ENCODE peak calls at places on chromosomes 4 and X, in five cellular contexts. One of them, this sample, is unnamed.
A peak's percentile ranks its signal among the peaks of the same experiment; 100 is the strongest.

GRCh38 chr4:77538574-77539157 is 67.0 kb upstream of the CXCL13 start:
- DNase-seq in naive B cell: no peak
- DNase-seq in T-helper 9 cell: no peak
- DNase-seq in naive thymus-derived CD4-positive, alpha-beta T cell: no peak
- DNase-seq in stimulated activated CD4-positive, alpha-beta T cell treated with anti-CD3 and anti-CD28 coated beads, Interleukin-2, amount 100 ng/mL, for 24 hours: no peak
- DNase-seq in this sample: no peak

GRCh38 chr4:71550220-71551190 is 211.7 kb downstream of the SLC4A4 start:
- DNase-seq in stimulated activated CD4-positive, alpha-beta T cell treated with anti-CD3 and anti-CD28 coated beads, Interleukin-2, amount 100 ng/mL, for 24 hours: no peak
- DNase-seq in T-helper 9 cell: no peak
- DNase-seq in naive thymus-derived CD4-positive, alpha-beta T cell: no peak
- DNase-seq in naive B cell: no peak
- DNase-seq in this sample: no peak

GRCh38 chrX:109841869-109842579 is 109.0 kb upstream of the ACSL4 start:
- DNase-seq in naive thymus-derived CD4-positive, alpha-beta T cell: no peak
- DNase-seq in T-helper 9 cell: no peak
- DNase-seq in stimulated activated CD4-positive, alpha-beta T cell treated with anti-CD3 and anti-CD28 coated beads, Interleukin-2, amount 100 ng/mL, for 24 hours: no peak
- DNase-seq in naive B cell: no peak
- DNase-seq in this sample: no peak

GRCh38 chr4:120070191-120070590 is 3.5 kb upstream of the MAD2L1 start:
- DNase-seq in stimulated activated CD4-positive, alpha-beta T cell treated with anti-CD3 and anti-CD28 coated beads, Interleukin-2, amount 100 ng/mL, for 24 hours: no peak
- DNase-seq in naive B cell: no peak
- DNase-seq in T-helper 9 cell: no peak
- DNase-seq in naive thymus-derived CD4-positive, alpha-beta T cell: no peak
- DNase-seq in this sample: no peak

GRCh38 chr4:47830263-47831025 is 7.4 kb downstream of the CORIN start:
- DNase-seq in stimulated activated CD4-positive, alpha-beta T cell treated with anti-CD3 and anti-CD28 coated beads, Interleukin-2, amount 100 ng/mL, for 24 hours: no peak
- DNase-seq in naive B cell: no peak
- DNase-seq in T-helper 9 cell: no peak
- DNase-seq in naive thymus-derived CD4-positive, alpha-beta T cell: no peak
- DNase-seq in this sample: no peak

GRCh38 chr4:125739760-125740159 is 425.0 kb downstream of the FAT4 start:
- DNase-seq in stimulated activated CD4-positive, alpha-beta T cell treated with anti-CD3 and anti-CD28 coated beads, Interleukin-2, amount 100 ng/mL, for 24 hours: no peak
- DNase-seq in T-helper 9 cell: no peak
- DNase-seq in naive B cell: no peak
- DNase-seq in naive thymus-derived CD4-positive, alpha-beta T cell: no peak
- DNase-seq in this sample: no peak

GRCh38 chrX:10620121-10620699 is at the start of gene MID1:
- DNase-seq in stimulated activated CD4-positive, alpha-beta T cell treated with anti-CD3 and anti-CD28 coated beads, Interleukin-2, amount 100 ng/mL, for 24 hours: no peak
- DNase-seq in T-helper 9 cell: no peak
- DNase-seq in naive B cell: peak; percentile 26
- DNase-seq in naive thymus-derived CD4-positive, alpha-beta T cell: no peak
- DNase-seq in this sample: no peak

GRCh38 chrX:153225438-153226098 is 46.5 kb downstream of the MAGEA1 start:
- DNase-seq in stimulated activated CD4-positive, alpha-beta T cell treated with anti-CD3 and anti-CD28 coated beads, Interleukin-2, amount 100 ng/mL, for 24 hours: no peak
- DNase-seq in T-helper 9 cell: no peak
- DNase-seq in naive thymus-derived CD4-positive, alpha-beta T cell: no peak
- DNase-seq in naive B cell: no peak
- DNase-seq in this sample: no peak

GRCh38 chr4:76738081-76738931 is 159.6 kb downstream of the SOWAHB start:
- DNase-seq in stimulated activated CD4-positive, alpha-beta T cell treated with anti-CD3 and anti-CD28 coated beads, Interleukin-2, amount 100 ng/mL, for 24 hours: no peak
- DNase-seq in naive thymus-derived CD4-positive, alpha-beta T cell: no peak
- DNase-seq in T-helper 9 cell: no peak
- DNase-seq in naive B cell: no peak
- DNase-seq in this sample: no peak

GRCh38 chr4:150070464-150071170 is 7.6 kb upstream of the DCLK2 start:
- DNase-seq in naive B cell: no peak
- DNase-seq in naive thymus-derived CD4-positive, alpha-beta T cell: no peak
- DNase-seq in T-helper 9 cell: no peak
- DNase-seq in stimulated activated CD4-positive, alpha-beta T cell treated with anti-CD3 and anti-CD28 coated beads, Interleukin-2, amount 100 ng/mL, for 24 hours: no peak
- DNase-seq in this sample: no peak

GRCh38 chr4:93092765-93093164 is 735.8 kb upstream of the ATOH1 start:
- DNase-seq in stimulated activated CD4-positive, alpha-beta T cell treated with anti-CD3 and anti-CD28 coated beads, Interleukin-2, amount 100 ng/mL, for 24 hours: no peak
- DNase-seq in naive B cell: no peak
- DNase-seq in naive thymus-derived CD4-positive, alpha-beta T cell: no peak
- DNase-seq in T-helper 9 cell: no peak
- DNase-seq in this sample: no peak

GRCh38 chr4:74933562-74934015 is 673 bp downstream of the PARM1 start:
- DNase-seq in stimulated activated CD4-positive, alpha-beta T cell treated with anti-CD3 and anti-CD28 coated beads, Interleukin-2, amount 100 ng/mL, for 24 hours: no peak
- DNase-seq in naive B cell: no peak
- DNase-seq in naive thymus-derived CD4-positive, alpha-beta T cell: no peak
- DNase-seq in T-helper 9 cell: no peak
- DNase-seq in this sample: no peak

GRCh38 chr4:121879135-121879534 is 8.9 kb upstream of the BBS7 start:
- DNase-seq in T-helper 9 cell: no peak
- DNase-seq in naive B cell: no peak
- DNase-seq in stimulated activated CD4-positive, alpha-beta T cell treated with anti-CD3 and anti-CD28 coated beads, Interleukin-2, amount 100 ng/mL, for 24 hours: no peak
- DNase-seq in naive thymus-derived CD4-positive, alpha-beta T cell: no peak
- DNase-seq in this sample: no peak

This sample was measured in T-cell.